ENCODE peak calls at places on chromosomes 6 and 20, in six cellular contexts. E, T, L, K, U and D are unnamed samples.

GRCh38 chr6:33822575-33823395 is 19.0 kb upstream of the MLN start:
- DNase-seq in E (no peak), T (no peak), L (peak; percentile 82), K (peak; percentile 56), U (no peak), D (no peak)

GRCh38 chr6:41636803-41637178 is 1.5 kb upstream of the MDFI start:
- DNase-seq in E (no peak), T (peak; percentile 82), L (peak; percentile 37), K (no peak), U (no peak), D (no peak)

GRCh38 chr6:7841781-7842468 is 68.7 kb downstream of the TXNDC5 start:
- DNase-seq in E (no peak), T (no peak), L (no peak), K (no peak), U (no peak), D (no peak)

GRCh38 chr6:89792881-89793280 is 26.7 kb downstream of the MDN1 start:
- DNase-seq in E (no peak), T (no peak), L (peak; percentile 37), K (peak; percentile 52), U (no peak), D (no peak)

GRCh38 chr6:116847234-116847633 is 18.4 kb upstream of the GPRC6A start:
- DNase-seq in E (no peak), T (no peak), L (no peak), K (peak; percentile 59), U (no peak), D (no peak)

GRCh38 chr6:4620284-4621228 is 155.6 kb upstream of the CDYL start:
- DNase-seq in E (no peak), T (no peak), L (no peak), K (no peak), U (no peak), D (no peak)

GRCh38 chr20:32960849-32961731 is 43.1 kb downstream of the SUN5 start:
- DNase-seq in E (no peak), T (no peak), L (no peak), K (no peak), U (no peak), D (no peak)

GRCh38 chr6:52598123-52598823 is 21.4 kb upstream of the TRAM2 start:
- DNase-seq in E (no peak), T (peak; percentile 46), L (peak; percentile 87), K (peak; percentile 100), U (no peak), D (peak; percentile 26)

GRCh38 chr6:24931752-24932691 is 3.7 kb downstream of the RIPOR2 start:
- DNase-seq in E (no peak), T (no peak), L (no peak), K (no peak), U (no peak), D (peak; percentile 82)

GRCh38 chr6:102995491-102995890 is 1602.0 kb downstream of the GRIK2 start:
- DNase-seq in E (no peak), T (no peak), L (no peak), K (no peak), U (no peak), D (no peak)

GRCh38 chr6:48476257-48476656 is 365.3 kb upstream of the PTCHD4 start:
- DNase-seq in E (no peak), T (no peak), L (peak; percentile 52), K (peak; percentile 32), U (no peak), D (no peak)

GRCh38 chr6:105163186-105163585 is 16.6 kb downstream of the POPDC3 start:
- DNase-seq in E (no peak), T (no peak), L (no peak), K (no peak), U (no peak), D (no peak)

GRCh38 chr20:4897600-4897999 is 103.7 kb downstream of the SLC23A2 start:
- DNase-seq in E (no peak), T (no peak), L (no peak), K (no peak), U (no peak), D (no peak)

GRCh38 chr6:163293286-163293685 is 121.2 kb upstream of the QKI start:
- DNase-seq in E (no peak), T (no peak), L (no peak), K (no peak), U (no peak), D (no peak)

DNA sequence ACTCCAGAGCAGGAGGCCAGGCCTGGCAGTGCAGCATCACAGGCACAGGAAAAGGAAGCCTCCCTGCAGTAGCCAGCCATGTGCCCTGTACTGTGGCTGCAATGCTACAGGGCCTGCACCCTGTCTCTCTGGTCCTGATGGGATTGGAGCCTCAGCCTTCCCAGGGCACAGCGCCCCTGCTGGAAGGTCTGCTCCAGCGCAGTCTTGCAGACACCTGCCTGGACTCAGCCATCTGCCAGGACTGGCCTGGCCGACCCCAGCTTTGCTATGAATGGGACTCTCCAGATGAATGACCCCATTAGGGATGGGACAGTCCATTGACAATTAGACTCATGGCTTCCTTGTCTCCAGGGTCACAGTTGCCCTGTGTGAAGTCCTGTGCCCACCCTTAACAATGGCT is 251.6 kb downstream of the ERMARD start:
- DNase-seq in E (no peak), T (no peak), L (no peak), K (no peak), U (no peak), D (no peak)
- H3K9me3 ChIP-seq in E (peaks cover 3% of the 10 kb centered on the region), T (no peaks in the 10 kb centered on the region), L (peaks cover 15% of the 10 kb centered on the region), K (peaks cover 52% of the 10 kb centered on the region), U (no peaks in the 10 kb centered on the region), D (peaks cover 17% of the 10 kb centered on the region)

GRCh38 chr20:59706106-59706693 is 101.9 kb downstream of the PHACTR3 start:
- DNase-seq in E (no peak), T (no peak), L (no peak), K (no peak), U (no peak), D (no peak)
- H3K9me3 ChIP-seq in E (no peaks in the 10 kb centered on the region), T (no peaks in the 10 kb centered on the region), L (no peaks in the 10 kb centered on the region), K (peaks cover 7% of the 10 kb centered on the region), U (no peaks in the 10 kb centered on the region), D (no peaks in the 10 kb centered on the region)

GRCh38 chr6:82681119-82681714 is 317.6 kb downstream of the TPBG start:
- DNase-seq in E (no peak), T (no peak), L (no peak), K (no peak), U (no peak), D (no peak)
- H3K9me3 ChIP-seq in E (no peaks in the 10 kb centered on the region), T (no peaks in the 10 kb centered on the region), L (peaks cover 18% of the 10 kb centered on the region), K (no peaks in the 10 kb centered on the region), U (no peaks in the 10 kb centered on the region), D (no peaks in the 10 kb centered on the region)

GRCh38 chr6:62652692-62653328 is 366.8 kb upstream of the KHDRBS2 start:
- DNase-seq in E (no peak), T (no peak), L (peak; percentile 52), K (no peak), U (no peak), D (no peak)
- H3K9me3 ChIP-seq in E (peaks cover 9% of the 10 kb centered on the region), T (peaks cover 17% of the 10 kb centered on the region), L (peaks cover 27% of the 10 kb centered on the region), K (peaks cover 73% of the 10 kb centered on the region), U (peaks cover 11% of the 10 kb centered on the region), D (peaks cover 14% of the 10 kb centered on the region)

DNA sequence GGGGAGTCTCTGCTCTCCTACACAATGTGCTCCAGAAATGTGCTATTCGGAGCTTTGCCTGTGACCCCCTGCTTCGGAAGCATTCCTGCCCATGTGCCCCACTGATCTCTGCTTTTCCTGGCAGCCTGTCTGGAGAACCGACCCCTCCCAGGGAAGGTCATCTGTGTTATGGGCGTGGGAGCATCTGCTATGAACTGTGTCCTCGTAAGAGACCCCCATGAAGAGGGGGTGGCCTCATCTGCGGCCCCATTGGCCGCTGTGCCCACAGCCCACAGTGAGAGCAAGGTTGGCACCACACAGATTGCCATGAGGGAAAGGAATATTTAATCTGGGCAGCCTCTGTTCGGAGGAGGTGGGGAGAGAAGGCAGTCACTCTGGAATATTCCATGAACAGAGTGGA is 32.7 kb upstream of the IRF4 start:
- DNase-seq in E (no peak), T (no peak), L (no peak), K (no peak), U (no peak), D (no peak)
- H3K9me3 ChIP-seq in E (no peaks in the 10 kb centered on the region), T (peaks cover 6% of the 10 kb centered on the region), L (peaks cover 14% of the 10 kb centered on the region), K (no peaks in the 10 kb centered on the region), U (no peaks in the 10 kb centered on the region), D (no peaks in the 10 kb centered on the region)

GRCh38 chr20:29497261-29497671 is 1760.2 kb upstream of the DEFB115 start:
- DNase-seq in E (no peak), T (no peak), L (no peak), K (peak; percentile 12), U (peak; percentile 50), D (no peak)
- H3K9me3 ChIP-seq in E (no peaks in the 10 kb centered on the region), T (no peaks in the 10 kb centered on the region), L (peaks cover 4% of the 10 kb centered on the region), K (peaks cover 34% of the 10 kb centered on the region), U (no peaks in the 10 kb centered on the region), D (peaks cover 2% of the 10 kb centered on the region)